ENCODE peak calls at places on chromosomes 11 and 22, in nine cellular contexts. A, I, J, R, W, S, F, H and U are unnamed samples.

GRCh38 chr11:76134239-76134638 is 72.1 kb downstream of the WNT11 start:
- DNase-seq in A (no peak), I (no peak), J (no peak), R (no peak), W (no peak), S (no peak), F (no peak), H (no peak), U (no peak)

GRCh38 chr22:19903031-19903430 is 38.5 kb upstream of the COMT start:
- DNase-seq in A (no peak), I (no peak), J (no peak), R (no peak), W (no peak), S (no peak), F (no peak), H (no peak), U (no peak)

GRCh38 chr22:41725510-41726110 is 26.3 kb downstream of the MEI1 start:
- DNase-seq in A (no peak), I (no peak), J (no peak), R (no peak), W (no peak), S (no peak), F (no peak), H (no peak), U (no peak)

GRCh38 chr11:83713701-83714100 is 427.5 kb upstream of the CCDC90B start:
- DNase-seq in A (no peak), I (no peak), J (no peak), R (no peak), W (peak), S (no peak), F (peak), H (no peak), U (no peak)

GRCh38 chr11:93504110-93505095 is 38.8 kb downstream of the SMCO4 start:
- DNase-seq in A (no peak), I (no peak), J (no peak), R (no peak), W (no peak), S (no peak), F (no peak), H (no peak), U (no peak)

GRCh38 chr22:27627444-27627833 is 174.1 kb downstream of the MN1 start:
- DNase-seq in A (no peak), I (no peak), J (peak), R (no peak), W (no peak), S (no peak), F (no peak), H (no peak), U (no peak)

GRCh38 chr11:2807801-2808241 is 77.8 kb downstream of the CDKN1C start:
- DNase-seq in A (no peak), I (no peak), J (no peak), R (peak), W (peak), S (peak), F (no peak), H (no peak), U (no peak)

GRCh38 chr11:2092956-2093412 is 46.2 kb downstream of the IGF2 start:
- DNase-seq in A (no peak), I (no peak), J (no peak), R (peak), W (peak), S (peak), F (peak), H (no peak), U (no peak)

GRCh38 chr11:134393638-134394037 is 18.4 kb downstream of the B3GAT1 start:
- DNase-seq in A (no peak), I (no peak), J (peak), R (peak), W (no peak), S (no peak), F (no peak), H (no peak), U (peak)

GRCh38 chr22:24982301-24983056 is 30.0 kb downstream of the KIAA1671 start:
- DNase-seq in A (no peak), I (no peak), J (no peak), R (no peak), W (no peak), S (no peak), F (no peak), H (no peak), U (no peak)

GRCh38 chr11:72937439-72937838 is 123.2 kb downstream of the ATG16L2 start:
- DNase-seq in A (no peak), I (no peak), J (no peak), R (no peak), W (no peak), S (no peak), F (no peak), H (no peak), U (no peak)

GRCh38 chr22:23565942-23566715 is 14.0 kb downstream of the IGLL1 start:
- DNase-seq in A (no peak), I (no peak), J (peak), R (no peak), W (peak), S (no peak), F (no peak), H (no peak), U (peak)

GRCh38 chr11:76850815-76851214 is 9.9 kb upstream of the ACER3 start:
- DNase-seq in A (no peak), I (no peak), J (no peak), R (no peak), W (peak), S (peak), F (no peak), H (peak), U (no peak)

GRCh38 chr11:120985718-120986569 is 38.0 kb upstream of the TBCEL start:
- DNase-seq in A (no peak), I (peak), J (peak), R (peak), W (peak), S (peak), F (peak), H (no peak), U (peak)
- TF ChIP-seq CTCF in A (no peak), I (peak), J (peak), R (no peak), W (peak), S (peak), F (no peak), H (peak), U (peak)

GRCh38 chr11:57663975-57664374 is 3.9 kb upstream of the ZDHHC5 start:
- DNase-seq in A (no peak), I (no peak), J (no peak), R (no peak), W (no peak), S (no peak), F (no peak), H (no peak), U (no peak)

GRCh38 chr11:57659669-57660068 is 2.1 kb downstream of the CLP1 start:
- DNase-seq in A (no peak), I (no peak), J (no peak), R (no peak), W (no peak), S (no peak), F (no peak), H (no peak), U (no peak)

GRCh38 chr11:57667065-57667714 is 724 bp upstream of the ZDHHC5 start:
- DNase-seq in A (peak), I (peak), J (peak), R (peak), W (peak), S (peak), F (peak), H (peak), U (peak)

GRCh38 chr11:57658023-57658361 is 430 bp downstream of the CLP1 start:
- DNase-seq in A (peak), I (no peak), J (peak), R (no peak), W (no peak), S (no peak), F (no peak), H (no peak), U (no peak)

DNA sequence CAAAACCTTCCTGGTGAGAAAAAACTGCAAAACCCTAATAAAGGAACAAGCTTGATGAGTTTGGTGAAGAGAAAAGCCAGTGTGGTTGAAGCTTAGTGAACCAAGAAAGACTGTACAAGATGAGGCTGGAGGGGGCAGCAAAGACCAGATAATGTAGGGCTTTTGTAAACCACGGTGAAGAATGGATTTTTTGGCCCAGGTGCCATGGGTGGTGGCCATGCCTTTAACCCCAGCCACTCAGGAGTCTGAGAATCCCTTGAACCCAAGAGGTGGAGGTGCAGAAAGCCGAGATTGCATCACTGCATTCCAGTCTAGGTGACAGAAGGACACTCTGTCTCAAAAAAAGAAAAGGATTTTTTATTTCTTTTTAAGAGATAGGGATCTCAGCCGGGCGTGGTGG is 5.0 kb upstream of the ZDHHC5 start:
- DNase-seq in A (peak), I (no peak), J (peak), R (no peak), W (no peak), S (no peak), F (no peak), H (no peak), U (no peak)
- TF ChIP-seq CTCF in A (peak), I (no peak), J (peak), R (no peak), W (no peak), S (no peak), F (no peak), H (no peak), U (no peak)

GRCh38 chr11:6900327-6900999 is 8.2 kb upstream of the OR2D2 start:
- DNase-seq in A (peak), I (no peak), J (peak), R (no peak), W (no peak), S (no peak), F (peak), H (no peak), U (no peak)
- TF ChIP-seq CTCF in A (peak), I (no peak), J (peak), R (no peak), W (peak), S (no peak), F (no peak), H (no peak), U (peak)

DNA sequence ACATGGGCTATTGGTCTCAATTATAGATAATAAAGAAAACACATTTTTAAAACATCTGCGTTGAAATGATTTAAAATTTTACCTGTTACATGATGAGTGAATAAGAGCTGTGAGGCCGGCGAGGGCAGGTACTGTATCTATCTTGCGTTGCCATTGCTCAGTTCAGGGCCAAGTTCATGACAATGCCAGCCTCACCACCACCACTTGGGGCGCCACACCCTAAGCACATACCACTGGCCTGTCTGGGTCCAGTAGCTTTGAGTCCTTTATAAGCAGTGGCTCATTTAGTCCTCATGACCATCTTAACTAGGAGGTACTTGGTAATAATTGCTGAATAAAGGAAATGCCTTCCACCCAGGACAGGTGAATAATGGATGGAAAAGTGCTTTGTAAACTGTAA is 14.5 kb upstream of the MB start:
- DNase-seq in A (peak), I (peak), J (peak), R (peak), W (peak), S (no peak), F (peak), H (no peak), U (peak)
- TF ChIP-seq CTCF in A (peak), I (peak), J (peak), R (peak), W (peak), S (peak), F (peak), H (peak), U (peak)

DNA sequence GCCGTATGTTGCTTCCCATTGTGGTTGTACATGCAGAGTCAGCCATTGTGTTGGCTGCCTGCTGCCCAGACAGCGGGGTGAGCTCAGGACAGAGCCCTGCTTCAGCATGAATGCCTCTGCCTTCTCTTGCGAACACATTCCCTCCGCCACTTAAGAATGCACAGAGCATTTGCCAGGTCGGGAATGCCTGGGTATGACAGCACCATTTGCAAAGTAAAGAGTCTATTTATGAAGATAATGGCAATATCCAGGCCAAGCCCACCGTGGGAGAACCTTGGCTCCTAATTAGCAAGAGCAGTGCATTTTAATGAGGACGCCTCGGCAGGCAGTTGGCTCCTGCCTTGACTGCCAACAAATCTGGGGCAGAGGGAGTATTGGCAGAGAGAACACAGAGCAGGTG is 62.5 kb upstream of the SORL1 start:
- DNase-seq in A (no peak), I (no peak), J (peak), R (no peak), W (no peak), S (peak), F (no peak), H (no peak), U (peak)
- TF ChIP-seq CTCF in A (no peak), I (no peak), J (no peak), R (no peak), W (no peak), S (no peak), F (no peak), H (no peak), U (no peak)

GRCh38 chr11:26553182-26553581 is 18.9 kb downstream of the MUC15 start:
- DNase-seq in A (no peak), I (no peak), J (no peak), R (no peak), W (no peak), S (no peak), F (no peak), H (no peak), U (no peak)

GRCh38 chr11:26549176-26549575 is 22.9 kb downstream of the MUC15 start:
- DNase-seq in A (no peak), I (no peak), J (no peak), R (no peak), W (no peak), S (no peak), F (no peak), H (no peak), U (no peak)

GRCh38 chr11:26550022-26550421 is 22.0 kb downstream of the MUC15 start:
- DNase-seq in A (no peak), I (no peak), J (no peak), R (no peak), W (no peak), S (no peak), F (no peak), H (no peak), U (no peak)

GRCh38 chr11:26556582-26556981 is 15.5 kb downstream of the MUC15 start:
- DNase-seq in A (no peak), I (no peak), J (no peak), R (no peak), W (no peak), S (no peak), F (no peak), H (no peak), U (no peak)

DNA sequence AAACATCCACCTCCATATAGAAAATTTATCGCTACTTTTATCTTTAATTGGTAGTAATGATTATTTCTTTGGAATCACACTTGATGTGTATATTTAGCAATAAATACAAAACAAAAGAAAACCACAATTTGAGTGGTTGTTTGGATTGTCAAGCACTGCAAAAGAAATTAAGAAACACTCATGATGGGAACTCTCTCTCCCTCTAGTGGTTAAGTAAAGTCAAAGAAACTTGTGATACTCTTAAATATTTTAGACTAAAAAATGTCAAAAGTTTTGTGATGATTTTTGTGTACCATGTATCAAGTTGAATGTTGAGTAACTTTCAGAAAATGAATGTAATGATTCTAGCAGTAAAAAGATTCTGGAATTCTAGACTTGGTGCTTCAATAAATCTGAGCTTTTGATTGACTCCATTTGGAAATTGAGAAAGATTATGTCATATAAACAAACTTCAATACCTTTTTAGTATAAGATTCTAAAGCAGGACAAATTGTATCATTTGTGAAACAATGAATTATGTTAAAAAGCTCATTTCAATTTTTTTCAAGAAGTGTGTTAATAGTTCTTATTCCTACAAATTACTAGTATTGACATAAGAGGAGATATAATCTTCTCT is 20.8 kb downstream of the MUC15 start:
- DNase-seq in A (no peak), I (no peak), J (no peak), R (no peak), W (no peak), S (no peak), F (peak), H (no peak), U (no peak)
- TF ChIP-seq CTCF in A (peak), I (no peak), J (peak), R (peak), W (no peak), S (no peak), F (peak), H (peak), U (peak)

DNA sequence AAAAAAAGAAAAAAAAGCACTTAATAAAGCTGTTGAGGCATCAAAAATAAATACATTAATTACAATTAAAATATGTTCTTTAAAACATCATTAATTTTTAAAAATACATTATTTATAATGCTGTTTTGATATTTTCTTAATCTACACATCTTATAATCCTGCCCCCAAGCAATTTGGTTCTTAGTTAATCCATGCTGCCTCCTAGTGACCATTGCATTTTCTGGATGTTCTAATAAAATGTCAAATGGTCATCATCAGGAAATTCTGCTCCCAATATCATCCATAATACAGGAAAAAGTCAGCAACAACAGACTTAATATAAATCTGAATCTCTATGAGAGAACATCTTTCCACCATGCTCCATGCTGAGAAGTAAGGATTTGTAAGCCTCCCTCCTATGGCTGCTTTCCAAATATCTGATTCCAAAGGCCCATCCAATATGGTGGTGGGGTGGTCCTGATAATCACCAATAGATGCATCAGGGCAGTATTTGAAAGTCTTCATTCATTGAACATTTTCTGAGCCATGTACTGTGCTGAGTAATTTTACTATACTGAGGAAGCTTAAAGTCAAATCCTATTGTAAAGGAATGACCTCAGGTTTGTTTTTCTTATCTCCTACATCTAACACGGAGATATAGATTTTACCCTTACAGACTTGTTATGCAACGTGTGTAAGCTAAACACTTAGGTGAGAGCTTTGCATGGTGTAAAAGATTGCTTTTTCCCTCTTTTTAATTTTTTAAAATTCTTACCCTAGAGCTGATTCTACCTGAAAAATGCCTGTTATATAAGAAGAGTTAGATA is 124.7 kb upstream of the BMAL1 start:
- DNase-seq in A (no peak), I (peak), J (peak), R (no peak), W (no peak), S (no peak), F (peak), H (no peak), U (no peak)
- TF ChIP-seq CTCF in A (peak), I (peak), J (peak), R (peak), W (peak), S (peak), F (peak), H (peak), U (peak)

DNA sequence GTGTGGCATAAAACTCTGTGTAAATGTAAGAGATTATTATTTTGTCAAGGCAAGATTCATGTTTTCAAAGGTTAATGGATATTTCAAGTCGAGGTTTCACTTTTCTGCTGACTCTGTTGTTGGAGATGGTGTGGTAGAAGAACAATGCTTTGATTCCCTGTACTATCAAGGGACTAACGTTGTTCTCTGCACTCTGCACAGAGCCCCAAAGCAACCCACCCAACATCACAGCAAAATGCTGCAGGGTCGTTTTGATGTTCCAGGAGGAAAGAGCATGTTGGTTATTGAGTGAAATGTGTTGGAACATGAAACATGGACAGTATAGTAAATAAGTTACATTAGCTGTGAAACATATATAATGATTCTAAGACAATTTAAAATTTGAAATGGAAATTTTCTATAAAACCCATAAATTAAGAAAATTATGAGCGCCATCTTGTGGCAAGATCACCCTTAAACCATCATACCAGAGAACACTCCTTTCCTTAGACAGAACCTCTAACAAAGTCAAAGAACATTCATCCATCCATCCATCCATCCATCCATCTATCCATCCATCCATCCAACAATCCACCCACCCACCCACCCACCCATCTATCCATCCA is 164.4 kb upstream of the ZBED5 start:
- DNase-seq in A (peak), I (peak), J (peak), R (no peak), W (no peak), S (no peak), F (peak), H (no peak), U (no peak)
- TF ChIP-seq CTCF in A (peak), I (peak), J (peak), R (peak), W (peak), S (peak), F (no peak), H (peak), U (peak)